ENCODE peak calls at places on chromosomes 7 and 10, in four cellular contexts. One of them, this sample, is unnamed.
A peak's percentile ranks its signal among the peaks of the same experiment; 100 is the strongest.

GRCh38 chr10:127990846-127991542 is 84.1 kb downstream of the PTPRE start:
- DNase-seq in K562: no peak
- DNase-seq in HepG2: no peak
- DNase-seq in GM12878: no peak
- DNase-seq in this sample: no peak

GRCh38 chr10:92387289-92387940 is 96.4 kb downstream of the MARCHF5 start:
- DNase-seq in HepG2: peak; percentile 65
- DNase-seq in GM12878: no peak
- DNase-seq in K562: peak; percentile 87
- DNase-seq in this sample: peak; percentile 95

GRCh38 chr10:91054325-91054724 is 133.4 kb upstream of the ANKRD1 start:
- DNase-seq in GM12878: no peak
- DNase-seq in HepG2: no peak
- DNase-seq in K562: no peak
- DNase-seq in this sample: no peak

GRCh38 chr10:71755179-71755879 is 18.0 kb downstream of the VSIR start:
- DNase-seq in K562: no peak
- DNase-seq in HepG2: no peak
- DNase-seq in GM12878: no peak
- DNase-seq in this sample: no peak

GRCh38 chr10:34985146-34985545 is 105.0 kb downstream of the CUL2 start:
- DNase-seq in HepG2: no peak
- DNase-seq in K562: no peak
- DNase-seq in GM12878: no peak
- DNase-seq in this sample: no peak

GRCh38 chr7:56447864-56448693 is 331.9 kb upstream of the NUPR2 start:
- DNase-seq in HepG2: no peak
- DNase-seq in K562: peak; percentile 11
- DNase-seq in GM12878: no peak
- DNase-seq in this sample: no peak

GRCh38 chr10:72044417-72045041 is 43.8 kb downstream of the SPOCK2 start:
- DNase-seq in HepG2: peak; percentile 61
- DNase-seq in K562: no peak
- DNase-seq in GM12878: no peak
- DNase-seq in this sample: no peak

GRCh38 chr7:10974717-10975032 is 1.0 kb downstream of the PHF14 start:
- DNase-seq in GM12878: no peak
- DNase-seq in HepG2: peak; percentile 15
- DNase-seq in K562: peak; percentile 60
- DNase-seq in this sample: no peak

GRCh38 chr10:78025685-78026364 is 3.5 kb downstream of the POLR3A start:
- DNase-seq in GM12878: no peak
- DNase-seq in HepG2: no peak
- DNase-seq in K562: no peak
- DNase-seq in this sample: no peak

GRCh38 chr7:110507832-110508231 is 583.1 kb upstream of the LRRN3 start:
- DNase-seq in GM12878: no peak
- DNase-seq in K562: no peak
- DNase-seq in HepG2: no peak
- DNase-seq in this sample: no peak

GRCh38 chr10:124339951-124340760 is 78.6 kb downstream of the OAT start:
- DNase-seq in K562: no peak
- DNase-seq in HepG2: no peak
- DNase-seq in GM12878: no peak
- DNase-seq in this sample: no peak

GRCh38 chr10:71243756-71244637 is 31.6 kb downstream of the UNC5B start:
- DNase-seq in GM12878: no peak
- DNase-seq in HepG2: no peak
- DNase-seq in K562: no peak
- DNase-seq in this sample: no peak

GRCh38 chr7:3518546-3518945 is 217.5 kb downstream of the SDK1 start:
- DNase-seq in K562: no peak
- DNase-seq in GM12878: no peak
- DNase-seq in HepG2: no peak
- DNase-seq in this sample: no peak

GRCh38 chr7:150507947-150508602 is 6.6 kb upstream of the GIMAP7 start:
- DNase-seq in GM12878: no peak
- DNase-seq in K562: no peak
- DNase-seq in HepG2: no peak
- DNase-seq in this sample: no peak

GRCh38 chr10:97584060-97584797 is at the start of gene HOGA1:
- DNase-seq in HepG2: peak; percentile 91
- DNase-seq in K562: no peak
- DNase-seq in GM12878: no peak
- DNase-seq in this sample: peak; percentile 53

DNA sequence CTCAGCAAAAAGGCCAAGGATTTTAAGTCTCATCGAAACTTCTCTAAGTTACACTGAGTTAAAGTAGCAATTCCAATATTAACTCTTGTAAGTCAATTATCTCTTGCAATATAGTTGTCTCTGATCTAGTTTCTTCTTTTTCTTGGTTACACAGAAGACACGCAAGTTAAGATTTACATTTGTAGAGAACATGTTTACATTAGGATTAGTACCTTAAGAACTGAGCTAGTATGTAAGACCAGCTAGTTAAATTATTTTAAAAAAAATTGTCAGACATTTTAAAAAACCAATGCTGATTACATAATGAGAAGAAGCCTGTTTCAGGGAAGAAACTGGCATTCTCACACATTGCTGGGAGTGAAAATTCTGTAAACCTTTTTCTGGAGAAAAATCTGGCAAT is 31.4 kb downstream of the FRA10AC1 start:
- DNase-seq in HepG2: no peak
- DNase-seq in GM12878: no peak
- DNase-seq in K562: no peak
- DNase-seq in this sample: no peak
- TF ChIP-seq FOXK2 in HepG2: no peak
- TF ChIP-seq FOXK2 in GM12878: no peak
- TF ChIP-seq FOXK2 in K562: no peak
- TF ChIP-seq FOXK2 in this sample: no peak

GRCh38 chr10:86461963-86462804 is 59.4 kb downstream of the WAPL start:
- DNase-seq in HepG2: no peak
- DNase-seq in K562: no peak
- DNase-seq in GM12878: no peak
- DNase-seq in this sample: no peak
- TF ChIP-seq FOXK2 in HepG2: no peak
- TF ChIP-seq FOXK2 in K562: no peak
- TF ChIP-seq FOXK2 in GM12878: no peak
- TF ChIP-seq FOXK2 in this sample: no peak

GRCh38 chr10:14396441-14397048 is 65.8 kb upstream of the FRMD4A start:
- DNase-seq in K562: peak; percentile 10
- DNase-seq in HepG2: no peak
- DNase-seq in GM12878: no peak
- DNase-seq in this sample: peak; percentile 46

GRCh38 chr10:14399641-14400040 is 68.9 kb upstream of the FRMD4A start:
- DNase-seq in K562: no peak
- DNase-seq in HepG2: no peak
- DNase-seq in GM12878: no peak
- DNase-seq in this sample: no peak

GRCh38 chr10:14394179-14394578 is 63.5 kb upstream of the FRMD4A start:
- DNase-seq in GM12878: no peak
- DNase-seq in K562: no peak
- DNase-seq in HepG2: no peak
- DNase-seq in this sample: no peak

GRCh38 chr10:14391342-14391741 is 60.6 kb upstream of the FRMD4A start:
- DNase-seq in HepG2: no peak
- DNase-seq in GM12878: no peak
- DNase-seq in K562: no peak
- DNase-seq in this sample: no peak

DNA sequence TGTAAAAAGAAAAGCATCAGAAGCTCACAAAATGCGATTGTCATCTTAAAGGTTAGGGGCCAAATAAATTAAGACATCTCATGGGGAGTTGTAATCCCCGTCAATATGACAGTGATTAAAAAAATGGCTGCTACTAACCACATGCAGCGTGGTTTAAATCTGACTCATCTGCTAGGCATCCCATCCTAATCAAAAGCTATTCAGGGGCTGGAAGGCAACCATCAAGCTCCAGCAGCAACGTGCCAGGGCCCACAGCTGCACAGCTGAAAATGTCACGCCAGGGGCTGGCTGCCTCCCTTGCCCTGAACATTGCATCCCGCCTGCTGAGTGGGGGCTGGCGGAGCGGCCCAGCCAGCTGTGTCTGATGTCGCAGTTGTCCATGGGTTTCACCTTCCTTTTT is 66.3 kb upstream of the FRMD4A start:
- DNase-seq in HepG2: no peak
- DNase-seq in GM12878: no peak
- DNase-seq in K562: no peak
- DNase-seq in this sample: no peak
- TF ChIP-seq FOXK2 in HepG2: no peak
- TF ChIP-seq FOXK2 in GM12878: no peak
- TF ChIP-seq FOXK2 in K562: no peak
- TF ChIP-seq FOXK2 in this sample: no peak

GRCh38 chr7:99143853-99144672 is at the start of gene SMURF1:
- DNase-seq in HepG2: peak; percentile 23
- DNase-seq in GM12878: no peak
- DNase-seq in K562: peak; percentile 83
- DNase-seq in this sample: peak; percentile 79
- TF ChIP-seq FOXK2 in HepG2: no peak
- TF ChIP-seq FOXK2 in GM12878: no peak
- TF ChIP-seq FOXK2 in K562: peak; percentile 24
- TF ChIP-seq FOXK2 in this sample: no peak

GRCh38 chr7:112362796-112363195 is 87.5 kb upstream of the IFRD1 start:
- DNase-seq in K562: no peak
- DNase-seq in GM12878: no peak
- DNase-seq in HepG2: no peak
- DNase-seq in this sample: no peak
- TF ChIP-seq FOXK2 in K562: no peak
- TF ChIP-seq FOXK2 in GM12878: no peak
- TF ChIP-seq FOXK2 in HepG2: no peak
- TF ChIP-seq FOXK2 in this sample: no peak

GRCh38 chr10:121418126-121418777 is 180.0 kb downstream of the FGFR2 start:
- DNase-seq in K562: no peak
- DNase-seq in GM12878: no peak
- DNase-seq in HepG2: no peak
- DNase-seq in this sample: no peak
- TF ChIP-seq FOXK2 in K562: no peak
- TF ChIP-seq FOXK2 in GM12878: no peak
- TF ChIP-seq FOXK2 in HepG2: no peak
- TF ChIP-seq FOXK2 in this sample: no peak

GRCh38 chr7:120583835-120584586 is 273.9 kb downstream of the TSPAN12 start:
- DNase-seq in K562: no peak
- DNase-seq in HepG2: no peak
- DNase-seq in GM12878: no peak
- DNase-seq in this sample: no peak
- TF ChIP-seq FOXK2 in K562: no peak
- TF ChIP-seq FOXK2 in HepG2: no peak
- TF ChIP-seq FOXK2 in GM12878: no peak
- TF ChIP-seq FOXK2 in this sample: no peak

This sample was measured in HEK293T.